ENCODE peak calls at places on chromosomes 13 and 19, in nine cellular contexts. Z, X, F, P, A, L, S, B and C are unnamed samples.

GRCh38 chr19:10290439-10290875 is 705 bp downstream of the ICAM5 start:
- DNase-seq in F (no peak), L (no peak), Z (peak), B (no peak), S (no peak), P (no peak), X (no peak), A (no peak), C (no peak)

GRCh38 chr13:28657784-28658538 is 969 bp upstream of the POMP start:
- DNase-seq in L (no peak), Z (no peak), S (no peak), P (no peak), B (no peak), A (no peak), X (peak), F (peak), C (no peak)

GRCh38 chr13:37918116-37919100 is 48.8 kb upstream of the TRPC4 start:
- DNase-seq in X (no peak), L (no peak), F (no peak), B (no peak), Z (no peak), A (no peak), P (no peak), S (no peak), C (no peak)

GRCh38 chr19:7928741-7929701 is 3.1 kb upstream of the CTXN1 start:
- DNase-seq in B (peak), A (no peak), S (peak), Z (peak), X (peak), F (peak), L (peak), P (no peak), C (peak)

GRCh38 chr13:99709134-99709533 is 207.9 kb downstream of the TM9SF2 start:
- DNase-seq in B (no peak), Z (no peak), A (no peak), X (no peak), P (no peak), L (no peak), F (no peak), S (no peak), C (no peak)

GRCh38 chr19:19866599-19867248 is 1.0 kb downstream of the ZNF253 start:
- DNase-seq in P (peak), X (peak), Z (no peak), B (no peak), F (peak), S (peak), A (no peak), L (no peak), C (peak)

GRCh38 chr19:13012690-13013608 is 17.7 kb downstream of the NFIX start:
- DNase-seq in P (no peak), X (peak), Z (no peak), A (peak), F (peak), L (no peak), B (peak), S (no peak), C (no peak)

GRCh38 chr19:30253581-30253996 is 118.6 kb upstream of the ZNF536 start:
- DNase-seq in X (no peak), L (no peak), F (no peak), S (peak), B (no peak), A (no peak), Z (peak), P (no peak), C (no peak)

GRCh38 chr19:39599116-39599515 is 3.2 kb upstream of the LGALS13 start:
- DNase-seq in P (no peak), X (peak), Z (no peak), S (no peak), B (no peak), L (no peak), F (peak), A (no peak), C (peak)

GRCh38 chr13:23674795-23675640 is 104.8 kb downstream of the TNFRSF19 start:
- DNase-seq in A (no peak), S (no peak), Z (no peak), X (no peak), F (no peak), L (no peak), P (no peak), B (no peak), C (no peak)

GRCh38 chr19:55368701-55369563 is 1.3 kb downstream of the IL11 start:
- DNase-seq in P (no peak), X (peak), Z (no peak), F (peak), A (no peak), L (no peak), S (no peak), B (no peak), C (no peak)

GRCh38 chr13:42277618-42278276 is 5.8 kb downstream of the AKAP11 start:
- DNase-seq in P (no peak), B (no peak), S (no peak), Z (no peak), A (no peak), F (no peak), X (no peak), L (no peak), C (no peak)